ENCODE peak calls at places on chromosome 14, in six cellular contexts. M, T, Q, F, A and E are unnamed samples.

GRCh38 chr14:70073924-70074566 is 114.7 kb downstream of the SLC8A3 start:
- DNase-seq in A (peak; percentile 54), M (peak; percentile 3), T (peak; percentile 84), Q (no peak), F (peak; percentile 14), E (peak; percentile 69)

GRCh38 chr14:77409131-77409533 is 14.2 kb downstream of the NOXRED1 start:
- DNase-seq in F (no peak), T (no peak), Q (no peak), A (peak; percentile 34), M (no peak), E (peak; percentile 35)

GRCh38 chr14:47207636-47208035 is 467.8 kb downstream of the MDGA2 start:
- DNase-seq in M (no peak), T (no peak), Q (no peak), A (no peak), F (no peak), E (no peak)

GRCh38 chr14:69291396-69291795 is 31.4 kb downstream of the GALNT16 start:
- DNase-seq in Q (peak; percentile 53), T (no peak), A (no peak), F (no peak), M (no peak), E (no peak)

GRCh38 chr14:73238262-73238852 is 1.1 kb downstream of the PAPLN start:
- DNase-seq in A (no peak), Q (peak; percentile 73), F (no peak), T (no peak), M (no peak), E (peak; percentile 80)

GRCh38 chr14:97298331-97298730 is 501.1 kb downstream of the VRK1 start:
- DNase-seq in T (no peak), F (no peak), M (no peak), Q (no peak), A (no peak), E (no peak)

GRCh38 chr14:96905825-96906224 is 108.6 kb downstream of the VRK1 start:
- DNase-seq in T (no peak), A (no peak), Q (no peak), F (no peak), M (no peak), E (peak; percentile 18)

GRCh38 chr14:39398382-39398781 is 33.9 kb downstream of the FBXO33 start:
- DNase-seq in T (no peak), F (no peak), A (no peak), M (no peak), Q (no peak), E (no peak)

GRCh38 chr14:80213602-80214001 is 2.3 kb upstream of the DIO2 start:
- DNase-seq in T (peak; percentile 55), F (no peak), Q (no peak), M (no peak), A (peak; percentile 49), E (peak; percentile 50)

GRCh38 chr14:74638066-74638465 is 26.0 kb upstream of the LTBP2 start:
- DNase-seq in A (no peak), M (no peak), Q (no peak), T (no peak), F (no peak), E (no peak)

GRCh38 chr14:99853206-99853605 is 60.0 kb downstream of the EML1 start:
- DNase-seq in T (no peak), F (peak; percentile 18), Q (no peak), A (no peak), M (no peak), E (no peak)

GRCh38 chr14:93185333-93185688 is 194 bp downstream of the LYSET start:
- DNase-seq in A (no peak), Q (no peak), T (no peak), M (no peak), F (no peak), E (no peak)

GRCh38 chr14:35988550-35988949 is 162.4 kb downstream of the BRMS1L start:
- DNase-seq in Q (no peak), F (no peak), T (no peak), A (no peak), M (no peak), E (no peak)

GRCh38 chr14:36505193-36505815 is 14.7 kb downstream of the NKX2-1 start:
- DNase-seq in A (no peak), M (no peak), F (no peak), Q (peak; percentile 67), T (no peak), E (no peak)

GRCh38 chr14:71483154-71483553 is 449.1 kb upstream of the RGS6 start:
- DNase-seq in T (no peak), Q (no peak), A (no peak), M (no peak), F (no peak), E (no peak)

GRCh38 chr14:24857277-24857676 is 192.7 kb downstream of the STXBP6 start:
- DNase-seq in Q (no peak), A (no peak), F (no peak), T (no peak), M (no peak), E (no peak)

GRCh38 chr14:52018970-52019369 is 29.6 kb downstream of the RTRAF start:
- DNase-seq in A (no peak), T (no peak), Q (no peak), F (no peak), M (no peak), E (no peak)

DNA sequence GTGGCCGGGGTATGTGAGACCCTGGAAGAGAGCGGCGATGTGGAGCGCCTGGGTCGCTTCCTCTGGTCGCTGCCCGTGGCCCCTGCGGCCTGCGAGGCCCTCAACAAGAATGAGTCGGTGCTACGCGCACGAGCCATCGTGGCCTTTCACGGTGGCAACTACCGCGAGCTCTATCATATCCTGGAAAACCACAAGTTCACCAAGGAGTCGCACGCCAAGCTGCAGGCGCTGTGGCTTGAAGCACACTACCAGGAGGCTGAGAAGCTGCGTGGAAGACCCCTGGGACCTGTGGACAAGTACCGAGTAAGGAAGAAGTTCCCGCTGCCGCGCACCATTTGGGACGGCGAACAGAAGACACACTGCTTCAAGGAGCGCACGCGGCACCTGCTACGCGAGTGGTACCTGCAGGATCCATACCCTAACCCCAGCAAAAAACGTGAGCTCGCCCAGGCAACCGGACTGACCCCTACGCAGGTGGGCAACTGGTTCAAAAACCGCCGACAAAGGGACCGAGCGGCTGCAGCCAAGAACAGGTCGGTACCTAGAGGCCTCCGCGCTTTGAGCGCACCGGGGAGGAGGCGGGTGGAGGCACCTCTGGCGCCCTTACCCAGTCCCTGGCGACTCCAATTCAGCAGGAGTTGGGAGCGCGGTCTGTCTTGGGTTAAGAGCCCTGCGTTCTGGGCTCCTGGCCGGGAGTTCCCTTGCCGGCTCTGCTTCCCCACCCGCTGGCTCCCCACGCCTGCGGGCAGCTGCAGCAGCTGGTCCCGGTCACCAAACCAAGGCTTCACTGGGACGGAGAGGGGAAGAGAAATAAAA is 700 bp downstream of the SIX6 start:
- DNase-seq in A (no peak), M (no peak), T (no peak), F (no peak), Q (no peak), E (no peak)
- H3K4me3 ChIP-seq in A (no peak overlapping the region), M (no peak overlapping the region), T (no peak overlapping the region), F (no peak overlapping the region), Q (no peak overlapping the region), E (no peak overlapping the region)

GRCh38 chr14:66483322-66483721 is 2.8 kb upstream of the CCDC196 start:
- DNase-seq in A (no peak), Q (no peak), T (peak; percentile 46), F (no peak), M (no peak), E (peak; percentile 76)

GRCh38 chr14:66482873-66483272 is 3.3 kb upstream of the CCDC196 start:
- DNase-seq in A (no peak), T (no peak), Q (no peak), M (no peak), F (no peak), E (peak; percentile 0)

GRCh38 chr14:66473223-66473622 is 12.9 kb upstream of the CCDC196 start:
- DNase-seq in M (no peak), F (no peak), Q (no peak), T (no peak), A (no peak), E (no peak)

GRCh38 chr14:66476964-66477363 is 9.2 kb upstream of the CCDC196 start:
- DNase-seq in T (no peak), M (no peak), F (no peak), A (no peak), Q (no peak), E (peak; percentile 37)

GRCh38 chr14:66477567-66477966 is 8.6 kb upstream of the CCDC196 start:
- DNase-seq in F (no peak), A (no peak), M (no peak), Q (no peak), T (no peak), E (no peak)
- H3K36me3 ChIP-seq in F (no peaks in the 10 kb centered on the region), A (no peaks in the 10 kb centered on the region), M (no peaks in the 10 kb centered on the region), Q (no peaks in the 10 kb centered on the region), T (no peaks in the 10 kb centered on the region), E (no peaks in the 10 kb centered on the region)

GRCh38 chr14:104688755-104689619 is at the start of gene INF2:
- DNase-seq in F (peak; percentile 79), Q (no peak), T (peak; percentile 81), M (peak; percentile 52), A (peak; percentile 72), E (no peak)

GRCh38 chr14:104685998-104686610 is 3.3 kb upstream of the INF2 start:
- DNase-seq in T (no peak), F (no peak), Q (no peak), M (no peak), A (no peak), E (no peak)

GRCh38 chr14:104688505-104688754 is 988 bp upstream of the INF2 start:
- DNase-seq in A (no peak), M (no peak), Q (no peak), T (no peak), F (no peak), E (no peak)

GRCh38 chr14:104686624-104687517 is 2.5 kb upstream of the INF2 start:
- DNase-seq in Q (peak; percentile 84), T (peak; percentile 5), A (peak; percentile 54), M (no peak), F (peak; percentile 28), E (no peak)

GRCh38 chr14:104687601-104688504 is 1.6 kb upstream of the INF2 start:
- DNase-seq in F (peak; percentile 81), M (no peak), Q (peak; percentile 95), T (peak; percentile 97), A (no peak), E (peak; percentile 71)
- H3K4me3 ChIP-seq in F (peak overlapping the region; percentile 94), M (no peak overlapping the region), Q (peak overlapping the region; percentile 53), T (no peak overlapping the region), A (peak overlapping the region; percentile 26), E (peak overlapping the region; percentile 11)

GRCh38 chr14:55977346-55977745 is 140.9 kb upstream of the PELI2 start:
- DNase-seq in T (no peak), Q (no peak), M (no peak), F (no peak), A (no peak), E (no peak)
- H3K36me3 ChIP-seq in T (no peaks in the 10 kb centered on the region), Q (no peaks in the 10 kb centered on the region), M (no peaks in the 10 kb centered on the region), F (no peaks in the 10 kb centered on the region), A (no peaks in the 10 kb centered on the region), E (no peaks in the 10 kb centered on the region)

DNA sequence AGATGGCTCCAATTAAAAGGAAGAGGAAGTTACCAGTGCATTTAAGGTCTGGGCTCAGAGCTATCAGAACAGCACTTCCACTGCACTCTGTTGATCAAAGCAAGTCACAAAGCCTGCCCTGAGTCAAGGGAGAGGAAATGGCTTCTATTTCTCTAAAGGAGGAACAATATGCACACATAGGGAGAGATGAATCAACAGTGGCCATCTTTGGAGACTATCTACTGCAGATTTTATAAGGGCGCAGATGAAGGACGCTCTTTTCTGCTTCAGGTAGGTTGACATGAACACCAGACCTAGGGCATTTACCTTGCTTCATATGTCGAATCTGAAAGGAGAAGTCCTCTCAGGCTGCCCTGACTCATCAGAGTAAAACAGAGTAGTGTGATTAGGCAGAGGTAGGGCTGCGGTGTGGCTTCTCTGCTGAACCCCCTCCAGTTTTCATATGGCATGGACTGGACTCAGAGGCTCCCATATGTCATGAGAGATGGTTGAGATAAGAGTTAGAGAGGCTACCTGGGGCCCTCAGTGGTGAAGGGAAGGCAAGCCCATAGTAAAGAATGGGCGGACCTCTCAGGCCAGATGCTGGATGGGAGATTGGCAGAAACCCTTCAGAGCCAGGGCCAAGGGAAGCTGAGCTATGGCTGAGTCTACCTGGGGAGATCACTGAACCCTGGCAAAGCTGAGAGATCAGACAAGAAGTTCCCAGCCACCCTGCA is 84.4 kb downstream of the ARF6 start:
- DNase-seq in M (no peak), Q (no peak), F (no peak), A (peak; percentile 91), T (no peak), E (no peak)
- H3K4me3 ChIP-seq in M (peak overlapping the region; percentile 9), Q (no peak overlapping the region), F (no peak overlapping the region), A (peak overlapping the region; percentile 64), T (no peak overlapping the region), E (no peak overlapping the region)